ENCODE peak calls at places on chromosomes 3 and 15, in four cellular contexts. J is posterior cingulate gyrus; C is brain microvascular endothelial cell; X is activated naive CD4-positive, alpha-beta T cell. R is an unnamed sample.

GRCh38 chr3:34012102-34012461 is 213.7 kb downstream of the PDCD6IP start:
- DNase-seq in J (no peak), C (peak), X (no peak), R (peak)

GRCh38 chr3:15347104-15347736 is 14.8 kb upstream of the SH3BP5 start:
- DNase-seq in J (no peak), C (no peak), X (no peak), R (no peak)

GRCh38 chr3:12663311-12663935 is 494 bp downstream of the RAF1 start:
- DNase-seq in J (no peak), C (no peak), X (no peak), R (peak)

GRCh38 chr3:84961492-84962255 is 2.9 kb downstream of the CADM2 start:
- DNase-seq in J (no peak), C (no peak), X (no peak), R (no peak)

GRCh38 chr3:136197159-136197715 is 1.1 kb upstream of the MSL2 start:
- DNase-seq in J (no peak), C (no peak), X (no peak), R (no peak)

GRCh38 chr15:60967728-60968127 is 261.4 kb downstream of the RORA start:
- DNase-seq in J (no peak), C (no peak), X (no peak), R (no peak)

GRCh38 chr15:44710236-44711088 is 661 bp downstream of the PATL2 start:
- DNase-seq in J (no peak), C (peak), X (no peak), R (no peak)

GRCh38 chr15:65512189-65512588 is 5.3 kb downstream of the DPP8 start:
- DNase-seq in J (no peak), C (no peak), X (no peak), R (no peak)

GRCh38 chr3:28320981-28321380 is 27.5 kb upstream of the ZCWPW2 start:
- DNase-seq in J (no peak), C (no peak), X (no peak), R (no peak)

GRCh38 chr3:117404153-117404552 is 694.6 kb downstream of the TUSC7 start:
- DNase-seq in J (no peak), C (no peak), X (no peak), R (no peak)

GRCh38 chr15:70323111-70323851 is 225.6 kb upstream of the TLE3 start:
- DNase-seq in J (no peak), C (peak), X (no peak), R (peak)

GRCh38 chr3:72738752-72739520 is 109.3 kb downstream of the SHQ1 start:
- DNase-seq in J (peak), C (no peak), X (peak), R (no peak)

GRCh38 chr15:26894181-26894580 is 27.3 kb downstream of the GABRA5 start:
- DNase-seq in J (no peak), C (no peak), X (no peak), R (no peak)

R was measured in Daoy.